ENCODE peak calls at places on chromosomes 11 and 22, in five cellular contexts. One of them, this sample, is unnamed.

GRCh38 chr11:91641153-91641552 is 583.5 kb upstream of the FAT3 start:
- DNase-seq in PC-3: no peak
- DNase-seq in endothelial cell of umbilical vein: no peak
- DNase-seq in GM23248: no peak
- DNase-seq in K562: no peak
- DNase-seq in this sample: no peak

GRCh38 chr11:120229451-120230424 is 10.2 kb upstream of the POU2F3 start:
- DNase-seq in PC-3: peak; percentile 64
- DNase-seq in K562: peak; percentile 64
- DNase-seq in endothelial cell of umbilical vein: peak; percentile 48
- DNase-seq in GM23248: peak; percentile 52
- DNase-seq in this sample: no peak

GRCh38 chr22:44436656-44437492 is 61.2 kb downstream of the RTL6 start:
- DNase-seq in GM23248: no peak
- DNase-seq in PC-3: no peak
- DNase-seq in K562: no peak
- DNase-seq in endothelial cell of umbilical vein: no peak
- DNase-seq in this sample: no peak

GRCh38 chr11:74388678-74389327 is 9.4 kb downstream of the PGM2L1 start:
- DNase-seq in GM23248: peak; percentile 72
- DNase-seq in K562: peak; percentile 33
- DNase-seq in endothelial cell of umbilical vein: peak; percentile 70
- DNase-seq in PC-3: peak; percentile 87
- DNase-seq in this sample: no peak

GRCh38 chr11:8766043-8766992 is 83.7 kb downstream of the RPL27A start:
- DNase-seq in K562: no peak
- DNase-seq in endothelial cell of umbilical vein: no peak
- DNase-seq in GM23248: peak; percentile 85
- DNase-seq in PC-3: no peak
- DNase-seq in this sample: no peak

GRCh38 chr22:50505776-50506610 is 1.5 kb downstream of the LMF2 start:
- DNase-seq in K562: no peak
- DNase-seq in endothelial cell of umbilical vein: no peak
- DNase-seq in PC-3: no peak
- DNase-seq in GM23248: no peak
- DNase-seq in this sample: no peak

GRCh38 chr11:118797510-118797909 is 6.5 kb upstream of the DDX6 start:
- DNase-seq in endothelial cell of umbilical vein: no peak
- DNase-seq in PC-3: no peak
- DNase-seq in GM23248: no peak
- DNase-seq in K562: no peak
- DNase-seq in this sample: no peak

GRCh38 chr11:116972692-116973091 is 125.5 kb downstream of the SIK3 start:
- DNase-seq in endothelial cell of umbilical vein: no peak
- DNase-seq in K562: no peak
- DNase-seq in PC-3: no peak
- DNase-seq in GM23248: no peak
- DNase-seq in this sample: no peak

GRCh38 chr11:14380947-14381555 is 22.1 kb upstream of the RRAS2 start:
- DNase-seq in K562: no peak
- DNase-seq in endothelial cell of umbilical vein: peak; percentile 73
- DNase-seq in GM23248: peak; percentile 79
- DNase-seq in PC-3: peak; percentile 64
- DNase-seq in this sample: no peak

GRCh38 chr22:44710474-44711235 is 8.7 kb downstream of the PRR5 start:
- DNase-seq in PC-3: no peak
- DNase-seq in K562: peak; percentile 34
- DNase-seq in endothelial cell of umbilical vein: no peak
- DNase-seq in GM23248: no peak
- DNase-seq in this sample: no peak

GRCh38 chr22:17781319-17782031 is 7.2 kb upstream of the BID start:
- DNase-seq in GM23248: peak; percentile 93
- DNase-seq in endothelial cell of umbilical vein: peak; percentile 15
- DNase-seq in K562: no peak
- DNase-seq in PC-3: peak; percentile 25
- DNase-seq in this sample: no peak

GRCh38 chr11:10358696-10359095 is 53.8 kb downstream of the ADM start:
- DNase-seq in endothelial cell of umbilical vein: no peak
- DNase-seq in PC-3: no peak
- DNase-seq in K562: no peak
- DNase-seq in GM23248: no peak
- DNase-seq in this sample: no peak

GRCh38 chr11:41245704-41246398 is 213.6 kb downstream of the LRRC4C start:
- DNase-seq in GM23248: no peak
- DNase-seq in K562: no peak
- DNase-seq in endothelial cell of umbilical vein: no peak
- DNase-seq in PC-3: peak; percentile 17
- DNase-seq in this sample: no peak

GRCh38 chr22:25494774-25495173 is 69.7 kb upstream of the GRK3 start:
- DNase-seq in GM23248: no peak
- DNase-seq in endothelial cell of umbilical vein: no peak
- DNase-seq in K562: no peak
- DNase-seq in PC-3: no peak
- DNase-seq in this sample: no peak

GRCh38 chr22:40324468-40325305 is 21.6 kb upstream of the ADSL start:
- DNase-seq in K562: no peak
- DNase-seq in endothelial cell of umbilical vein: no peak
- DNase-seq in PC-3: no peak
- DNase-seq in GM23248: no peak
- DNase-seq in this sample: no peak

GRCh38 chr11:63847363-63847762 is 8.5 kb downstream of the MARK2 start:
- DNase-seq in GM23248: no peak
- DNase-seq in K562: no peak
- DNase-seq in PC-3: peak; percentile 94
- DNase-seq in endothelial cell of umbilical vein: no peak
- DNase-seq in this sample: no peak

DNA sequence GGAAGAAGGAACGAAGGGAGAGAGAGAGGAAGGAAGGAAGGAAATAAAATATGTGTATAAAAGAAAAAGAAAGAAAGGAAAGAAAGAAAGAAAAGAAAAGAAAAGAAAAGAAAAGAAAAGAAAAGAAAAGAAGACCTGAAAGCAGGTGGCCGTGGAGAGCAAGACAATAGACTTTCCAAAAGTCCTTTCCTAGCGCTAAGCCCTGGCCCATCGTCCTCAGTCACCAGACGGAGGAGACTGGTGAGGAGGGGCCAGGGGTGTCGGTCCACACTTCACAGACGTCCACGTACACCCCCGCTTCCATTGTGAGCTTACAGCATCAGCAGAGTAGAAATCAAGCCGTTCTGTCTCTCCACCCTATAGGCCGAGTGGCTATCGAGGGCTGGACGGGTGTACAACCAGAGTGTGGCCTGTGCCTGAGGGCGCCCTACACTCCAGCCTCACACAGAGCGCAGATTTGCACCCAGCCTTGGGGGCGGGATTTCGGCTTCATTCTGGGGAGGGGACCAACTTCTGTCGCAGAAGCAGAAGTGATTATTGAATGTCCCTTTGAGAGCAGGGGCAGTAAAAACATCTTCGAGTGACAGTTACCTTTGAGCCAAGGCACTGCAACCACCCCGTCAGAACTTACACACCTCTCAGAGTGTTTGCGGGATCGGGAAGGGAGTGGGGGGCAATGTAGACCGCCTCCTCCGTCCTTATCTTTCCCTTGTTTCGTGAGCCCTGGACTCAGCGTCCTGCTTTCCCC is 2.0 kb upstream of the BSX start:
- DNase-seq in PC-3: no peak
- DNase-seq in endothelial cell of umbilical vein: no peak
- DNase-seq in K562: no peak
- DNase-seq in GM23248: no peak
- DNase-seq in this sample: no peak
- TF ChIP-seq EZH2 in PC-3: no peak
- TF ChIP-seq EZH2 in endothelial cell of umbilical vein: no peak
- TF ChIP-seq EZH2 in K562: no peak
- TF ChIP-seq EZH2 in GM23248: peak; percentile 55
- TF ChIP-seq EZH2 in this sample: no peak

GRCh38 chr11:36487619-36488018 is 22.5 kb downstream of the TRAF6 start:
- DNase-seq in GM23248: no peak
- DNase-seq in endothelial cell of umbilical vein: peak; percentile 63
- DNase-seq in PC-3: no peak
- DNase-seq in K562: no peak
- DNase-seq in this sample: peak; percentile 30
- H3K9ac ChIP-seq in GM23248: no peak overlapping the region
- H3K9ac ChIP-seq in endothelial cell of umbilical vein: peak overlapping the region; percentile 54
- H3K9ac ChIP-seq in PC-3: no peak overlapping the region
- H3K9ac ChIP-seq in K562: no peak overlapping the region
- H3K9ac ChIP-seq in this sample: peak overlapping the region; percentile 20

GRCh38 chr22:37633693-37634504 is 5.6 kb upstream of the SH3BP1 start:
- DNase-seq in PC-3: no peak
- DNase-seq in GM23248: peak; percentile 87
- DNase-seq in K562: peak; percentile 79
- DNase-seq in endothelial cell of umbilical vein: peak; percentile 72
- DNase-seq in this sample: no peak

GRCh38 chr22:37636186-37636948 is 3.1 kb upstream of the SH3BP1 start:
- DNase-seq in GM23248: peak; percentile 27
- DNase-seq in endothelial cell of umbilical vein: no peak
- DNase-seq in K562: no peak
- DNase-seq in PC-3: no peak
- DNase-seq in this sample: no peak

GRCh38 chr22:37633082-37633692 is 6.3 kb upstream of the SH3BP1 start:
- DNase-seq in GM23248: no peak
- DNase-seq in endothelial cell of umbilical vein: no peak
- DNase-seq in PC-3: no peak
- DNase-seq in K562: no peak
- DNase-seq in this sample: no peak

GRCh38 chr22:37635157-37635556 is 4.3 kb upstream of the SH3BP1 start:
- DNase-seq in endothelial cell of umbilical vein: no peak
- DNase-seq in K562: no peak
- DNase-seq in GM23248: no peak
- DNase-seq in PC-3: no peak
- DNase-seq in this sample: no peak

GRCh38 chr22:37634505-37635002 is 4.9 kb upstream of the SH3BP1 start:
- DNase-seq in K562: peak; percentile 33
- DNase-seq in PC-3: no peak
- DNase-seq in endothelial cell of umbilical vein: no peak
- DNase-seq in GM23248: no peak
- DNase-seq in this sample: no peak
- H3K4me3 ChIP-seq in K562: no peak overlapping the region
- H3K4me3 ChIP-seq in PC-3: no peak overlapping the region
- H3K4me3 ChIP-seq in endothelial cell of umbilical vein: no peak overlapping the region
- H3K4me3 ChIP-seq in GM23248: peak overlapping the region; percentile 47
- H3K4me3 ChIP-seq in this sample: peak overlapping the region; percentile 1

GRCh38 chr22:19764636-19765476 is 4.3 kb downstream of the TBX1 start:
- DNase-seq in PC-3: no peak
- DNase-seq in K562: no peak
- DNase-seq in endothelial cell of umbilical vein: no peak
- DNase-seq in GM23248: no peak
- DNase-seq in this sample: no peak

GRCh38 chr22:19766235-19766505 is 5.6 kb downstream of the TBX1 start:
- DNase-seq in endothelial cell of umbilical vein: no peak
- DNase-seq in K562: no peak
- DNase-seq in GM23248: no peak
- DNase-seq in PC-3: no peak
- DNase-seq in this sample: no peak

GRCh38 chr22:19764050-19764593 is 3.5 kb downstream of the TBX1 start:
- DNase-seq in endothelial cell of umbilical vein: no peak
- DNase-seq in PC-3: no peak
- DNase-seq in GM23248: no peak
- DNase-seq in K562: no peak
- DNase-seq in this sample: no peak

GRCh38 chr22:19766506-19767426 is 6.2 kb downstream of the TBX1 start:
- DNase-seq in K562: peak; percentile 84
- DNase-seq in endothelial cell of umbilical vein: no peak
- DNase-seq in PC-3: no peak
- DNase-seq in GM23248: peak; percentile 45
- DNase-seq in this sample: no peak

DNA sequence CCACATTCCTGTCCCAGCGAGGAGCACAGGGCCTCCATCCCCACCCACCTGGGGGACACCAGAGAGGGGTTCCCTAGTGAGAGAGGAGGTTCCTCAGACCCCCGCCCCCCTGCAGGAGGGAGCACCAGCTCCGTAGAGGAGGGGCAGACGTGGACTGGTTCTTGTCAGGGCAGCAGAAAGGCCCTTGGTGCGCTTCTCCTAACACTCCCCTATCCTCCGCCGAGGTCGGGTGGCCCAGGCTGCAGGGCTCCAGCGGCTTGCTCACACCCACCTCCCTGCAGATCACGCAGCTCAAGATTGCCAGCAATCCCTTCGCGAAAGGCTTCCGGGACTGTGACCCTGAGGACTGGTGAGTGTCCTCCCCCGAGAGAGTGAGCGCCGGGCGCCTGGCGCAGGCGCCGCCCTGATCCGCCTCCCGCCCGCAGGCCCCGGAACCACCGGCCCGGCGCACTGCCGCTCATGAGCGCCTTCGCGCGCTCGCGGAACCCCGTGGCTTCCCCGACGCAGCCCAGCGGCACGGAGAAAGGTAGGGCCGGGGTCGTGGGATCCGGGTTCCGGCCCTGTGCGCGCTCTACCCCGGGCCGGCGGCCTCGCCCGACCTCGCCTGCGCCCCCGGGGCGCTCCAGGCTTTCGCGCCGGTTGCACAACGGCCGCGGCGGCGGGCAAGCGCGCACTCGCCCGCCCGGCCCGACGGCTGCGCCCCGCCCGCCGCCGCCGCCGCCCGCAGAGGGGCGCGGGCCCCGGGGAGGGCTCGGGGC is 5.1 kb downstream of the TBX1 start:
- DNase-seq in GM23248: peak; percentile 27
- DNase-seq in endothelial cell of umbilical vein: no peak
- DNase-seq in PC-3: no peak
- DNase-seq in K562: peak; percentile 82
- DNase-seq in this sample: no peak
- TF ChIP-seq EZH2 in GM23248: no peak
- TF ChIP-seq EZH2 in endothelial cell of umbilical vein: no peak
- TF ChIP-seq EZH2 in PC-3: no peak
- TF ChIP-seq EZH2 in K562: no peak
- TF ChIP-seq EZH2 in this sample: no peak

GRCh38 chr11:40178470-40178869 is 1281.0 kb downstream of the LRRC4C start:
- DNase-seq in endothelial cell of umbilical vein: no peak
- DNase-seq in GM23248: no peak
- DNase-seq in PC-3: no peak
- DNase-seq in K562: no peak
- DNase-seq in this sample: peak; percentile 26
- H3K9ac ChIP-seq in endothelial cell of umbilical vein: no peak overlapping the region
- H3K9ac ChIP-seq in GM23248: no peak overlapping the region
- H3K9ac ChIP-seq in PC-3: no peak overlapping the region
- H3K9ac ChIP-seq in K562: no peak overlapping the region
- H3K9ac ChIP-seq in this sample: no peak overlapping the region